ENCODE peak calls at places on chromosomes 2 and 18, in six cellular contexts. Z is cardiac muscle cell, V is MM.1S, P is HFFc6, F is HCT116, C is lower leg skin. B is an unnamed sample.

GRCh38 chr18:43886341-43886740 is 609.1 kb upstream of the SYT4 start:
- DNase-seq in C (no peak), V (no peak), F (no peak), Z (no peak), P (no peak), B (no peak)

GRCh38 chr2:220373878-220374277 is 746.4 kb downstream of the SLC4A3 start:
- DNase-seq in Z (no peak), P (peak; percentile 41), F (no peak), C (no peak), V (no peak), B (no peak)

GRCh38 chr2:201860541-201861154 is 54.3 kb downstream of the CDK15 start:
- DNase-seq in P (peak; percentile 89), V (peak; percentile 77), Z (peak; percentile 77), C (peak; percentile 56), F (peak; percentile 56), B (peak; percentile 34)

GRCh38 chr2:84946204-84947009 is 24.6 kb upstream of the KCMF1 start:
- DNase-seq in V (no peak), F (peak; percentile 96), P (peak; percentile 88), C (no peak), Z (no peak), B (peak; percentile 69)

GRCh38 chr2:16031848-16032159 is 91.5 kb downstream of the MYCN start:
- DNase-seq in F (no peak), V (no peak), C (peak; percentile 42), Z (no peak), P (no peak), B (no peak)

GRCh38 chr2:38907743-38908562 is 18.3 kb downstream of the ARHGEF33 start:
- DNase-seq in F (no peak), C (no peak), V (no peak), P (no peak), Z (no peak), B (no peak)

GRCh38 chr18:59501876-59502221 is 142.8 kb upstream of the LMAN1 start:
- DNase-seq in C (no peak), P (no peak), F (no peak), V (no peak), Z (no peak), B (no peak)

GRCh38 chr2:47534179-47534919 is 131.4 kb downstream of the MSH2 start:
- DNase-seq in P (peak; percentile 83), V (no peak), C (no peak), F (no peak), Z (no peak), B (no peak)

GRCh38 chr18:34817636-34818035 is 107.5 kb downstream of the DTNA start:
- DNase-seq in V (no peak), P (no peak), F (no peak), Z (no peak), C (no peak), B (no peak)

GRCh38 chr2:237593596-237594310 is 3.2 kb upstream of the RAB17 start:
- DNase-seq in P (no peak), C (no peak), F (no peak), Z (no peak), V (no peak), B (no peak)

GRCh38 chr2:98445167-98445522 is 487 bp downstream of the INPP4A start:
- DNase-seq in C (no peak), F (no peak), P (no peak), Z (no peak), V (no peak), B (no peak)

GRCh38 chr2:206971805-206972204 is 32.5 kb downstream of the CPO start:
- DNase-seq in V (no peak), Z (no peak), C (peak; percentile 71), F (no peak), P (peak; percentile 59), B (no peak)

GRCh38 chr2:102315850-102316370 is 4.5 kb downstream of the IL1RL1 start:
- DNase-seq in F (no peak), C (no peak), P (no peak), V (no peak), Z (no peak), B (no peak)

GRCh38 chr2:60555066-60555793 is 1.8 kb upstream of the BCL11A start:
- DNase-seq in F (peak; percentile 36), Z (peak; percentile 82), P (peak; percentile 70), V (peak; percentile 92), C (no peak), B (peak; percentile 86)

GRCh38 chr2:238594796-238595749 is 168.3 kb downstream of the ASB1 start:
- DNase-seq in Z (no peak), F (no peak), C (no peak), V (no peak), P (no peak), B (no peak)

GRCh38 chr2:224206816-224207215 is 167.7 kb upstream of the SERPINE2 start:
- DNase-seq in V (no peak), C (no peak), F (no peak), P (no peak), Z (no peak), B (no peak)

GRCh38 chr2:190343500-190344274 is at the start of gene INPP1:
- DNase-seq in V (peak; percentile 26), Z (peak; percentile 68), C (no peak), P (peak; percentile 42), F (no peak), B (peak; percentile 23)

GRCh38 chr2:219018726-219019125 is 22.6 kb downstream of the CFAP65 start:
- DNase-seq in V (no peak), C (no peak), F (no peak), P (no peak), Z (no peak), B (no peak)

GRCh38 chr18:47184419-47185050 is 8.4 kb upstream of the IER3IP1 start:
- DNase-seq in V (no peak), C (peak; percentile 34), Z (no peak), F (peak; percentile 27), P (peak; percentile 28), B (no peak)

GRCh38 chr2:217695033-217695520 is 307.7 kb downstream of the TNS1 start:
- DNase-seq in F (no peak), Z (no peak), C (peak; percentile 79), V (peak; percentile 48), P (peak; percentile 99), B (no peak)

B was measured in naive B cell.